ENCODE peak calls at places on chromosomes 11 and 22, in ten cellular contexts. One of them, this sample, is unnamed.

GRCh38 chr11:85826096-85826855 is 15.3 kb upstream of the SYTL2 start:
- DNase-seq in body of pancreas: no peak
- DNase-seq in tibial nerve: peak; percentile 15
- DNase-seq in heart left ventricle: peak; percentile 27
- DNase-seq in sigmoid colon: no peak
- DNase-seq in lower leg skin: no peak
- DNase-seq in HCT116: no peak
- DNase-seq in ovary: peak; percentile 32
- DNase-seq in thyroid gland: peak; percentile 12
- DNase-seq in transverse colon: peak; percentile 41
- DNase-seq in this sample: no peak

GRCh38 chr11:110373061-110373702 is 56.6 kb upstream of the FDX1 start:
- DNase-seq in body of pancreas: no peak
- DNase-seq in tibial nerve: no peak
- DNase-seq in heart left ventricle: no peak
- DNase-seq in sigmoid colon: no peak
- DNase-seq in lower leg skin: no peak
- DNase-seq in HCT116: no peak
- DNase-seq in ovary: no peak
- DNase-seq in thyroid gland: no peak
- DNase-seq in transverse colon: no peak
- DNase-seq in this sample: no peak

GRCh38 chr22:25098445-25099081 is 101.1 kb upstream of the CRYBB3 start:
- DNase-seq in body of pancreas: no peak
- DNase-seq in tibial nerve: no peak
- DNase-seq in heart left ventricle: no peak
- DNase-seq in sigmoid colon: no peak
- DNase-seq in lower leg skin: no peak
- DNase-seq in HCT116: no peak
- DNase-seq in ovary: no peak
- DNase-seq in thyroid gland: no peak
- DNase-seq in transverse colon: no peak
- DNase-seq in this sample: no peak

GRCh38 chr11:10488121-10488580 is 33.1 kb downstream of the AMPD3 start:
- DNase-seq in body of pancreas: no peak
- DNase-seq in tibial nerve: no peak
- DNase-seq in heart left ventricle: no peak
- DNase-seq in sigmoid colon: no peak
- DNase-seq in lower leg skin: peak; percentile 81
- DNase-seq in HCT116: peak; percentile 86
- DNase-seq in ovary: peak; percentile 8
- DNase-seq in thyroid gland: peak; percentile 81
- DNase-seq in transverse colon: peak; percentile 50
- DNase-seq in this sample: peak; percentile 50

GRCh38 chr11:123020968-123021367 is 39.3 kb upstream of the BSX start:
- DNase-seq in body of pancreas: no peak
- DNase-seq in tibial nerve: peak; percentile 16
- DNase-seq in heart left ventricle: peak; percentile 11
- DNase-seq in sigmoid colon: no peak
- DNase-seq in lower leg skin: peak; percentile 73
- DNase-seq in HCT116: peak; percentile 33
- DNase-seq in ovary: no peak
- DNase-seq in thyroid gland: peak; percentile 13
- DNase-seq in transverse colon: peak; percentile 10
- DNase-seq in this sample: peak; percentile 40

GRCh38 chr11:130719516-130719915 is 196.8 kb downstream of the SNX19 start:
- DNase-seq in body of pancreas: no peak
- DNase-seq in tibial nerve: no peak
- DNase-seq in heart left ventricle: no peak
- DNase-seq in sigmoid colon: no peak
- DNase-seq in lower leg skin: no peak
- DNase-seq in HCT116: no peak
- DNase-seq in ovary: no peak
- DNase-seq in thyroid gland: no peak
- DNase-seq in transverse colon: no peak
- DNase-seq in this sample: no peak

GRCh38 chr22:31244044-31244942 is 32.2 kb downstream of the LIMK2 start:
- DNase-seq in body of pancreas: no peak
- DNase-seq in tibial nerve: no peak
- DNase-seq in heart left ventricle: no peak
- DNase-seq in sigmoid colon: no peak
- DNase-seq in lower leg skin: no peak
- DNase-seq in HCT116: peak; percentile 33
- DNase-seq in ovary: no peak
- DNase-seq in thyroid gland: peak; percentile 45
- DNase-seq in transverse colon: no peak
- DNase-seq in this sample: peak; percentile 51

GRCh38 chr11:111459506-111460270 is 52.5 kb downstream of the BTG4 start:
- DNase-seq in body of pancreas: no peak
- DNase-seq in tibial nerve: no peak
- DNase-seq in heart left ventricle: no peak
- DNase-seq in sigmoid colon: no peak
- DNase-seq in lower leg skin: peak; percentile 67
- DNase-seq in HCT116: no peak
- DNase-seq in ovary: no peak
- DNase-seq in thyroid gland: no peak
- DNase-seq in transverse colon: no peak
- DNase-seq in this sample: no peak

GRCh38 chr11:119751281-119752060 is 22.5 kb upstream of the NECTIN1 start:
- DNase-seq in body of pancreas: no peak
- DNase-seq in tibial nerve: no peak
- DNase-seq in heart left ventricle: no peak
- DNase-seq in sigmoid colon: no peak
- DNase-seq in lower leg skin: no peak
- DNase-seq in HCT116: no peak
- DNase-seq in ovary: no peak
- DNase-seq in thyroid gland: no peak
- DNase-seq in transverse colon: no peak
- DNase-seq in this sample: no peak

GRCh38 chr11:63769719-63770443 is 1.3 kb upstream of the ZFTA start:
- DNase-seq in body of pancreas: peak; percentile 20
- DNase-seq in tibial nerve: no peak
- DNase-seq in heart left ventricle: peak; percentile 15
- DNase-seq in sigmoid colon: peak; percentile 67
- DNase-seq in lower leg skin: no peak
- DNase-seq in HCT116: no peak
- DNase-seq in ovary: peak; percentile 35
- DNase-seq in thyroid gland: peak; percentile 25
- DNase-seq in transverse colon: no peak
- DNase-seq in this sample: no peak

GRCh38 chr22:49312601-49313000 is 515.1 kb downstream of the BRD1 start:
- DNase-seq in body of pancreas: no peak
- DNase-seq in tibial nerve: no peak
- DNase-seq in heart left ventricle: no peak
- DNase-seq in sigmoid colon: no peak
- DNase-seq in lower leg skin: no peak
- DNase-seq in HCT116: no peak
- DNase-seq in ovary: no peak
- DNase-seq in thyroid gland: no peak
- DNase-seq in transverse colon: no peak
- DNase-seq in this sample: no peak

GRCh38 chr11:132640952-132641351 is 891.3 kb downstream of the OPCML start:
- DNase-seq in body of pancreas: no peak
- DNase-seq in tibial nerve: no peak
- DNase-seq in heart left ventricle: no peak
- DNase-seq in sigmoid colon: no peak
- DNase-seq in lower leg skin: no peak
- DNase-seq in HCT116: no peak
- DNase-seq in ovary: no peak
- DNase-seq in thyroid gland: no peak
- DNase-seq in transverse colon: no peak
- DNase-seq in this sample: no peak

GRCh38 chr22:24772493-24773220 is 1.9 kb downstream of the PIWIL3 start:
- DNase-seq in body of pancreas: no peak
- DNase-seq in tibial nerve: no peak
- DNase-seq in heart left ventricle: no peak
- DNase-seq in sigmoid colon: no peak
- DNase-seq in lower leg skin: peak; percentile 53
- DNase-seq in HCT116: peak; percentile 61
- DNase-seq in ovary: no peak
- DNase-seq in thyroid gland: no peak
- DNase-seq in transverse colon: no peak
- DNase-seq in this sample: peak; percentile 29

DNA sequence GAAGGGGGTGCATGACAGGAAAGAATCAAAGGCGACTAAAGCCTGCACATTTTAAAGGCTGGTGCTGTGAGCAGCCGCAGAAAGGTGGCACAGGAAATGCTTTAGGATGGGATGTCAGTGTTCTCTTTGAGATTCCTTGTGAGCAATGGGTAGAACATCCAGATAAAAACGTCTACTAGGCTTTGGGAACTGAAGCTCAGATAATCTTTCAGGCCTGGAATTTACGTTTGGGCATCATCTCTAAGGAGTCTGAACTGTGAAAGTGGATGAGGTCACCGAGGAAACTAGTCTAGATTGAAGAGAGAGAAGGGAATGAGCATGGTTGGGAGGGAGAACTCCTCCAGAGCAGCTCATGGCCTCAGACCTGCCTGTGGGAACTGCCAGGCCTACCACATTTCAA is 65.7 kb downstream of the FLI1 start:
- DNase-seq in body of pancreas: no peak
- DNase-seq in tibial nerve: no peak
- DNase-seq in heart left ventricle: no peak
- DNase-seq in sigmoid colon: no peak
- DNase-seq in lower leg skin: no peak
- DNase-seq in HCT116: no peak
- DNase-seq in ovary: no peak
- DNase-seq in thyroid gland: no peak
- DNase-seq in transverse colon: no peak
- DNase-seq in this sample: no peak
- TF ChIP-seq POLR2A in body of pancreas: no peak
- TF ChIP-seq POLR2A in tibial nerve: no peak
- TF ChIP-seq POLR2A in heart left ventricle: no peak
- TF ChIP-seq POLR2A in sigmoid colon: no peak
- TF ChIP-seq POLR2A in lower leg skin: no peak
- TF ChIP-seq POLR2A in HCT116: no peak
- TF ChIP-seq POLR2A in ovary: no peak
- TF ChIP-seq POLR2A in thyroid gland: no peak
- TF ChIP-seq POLR2A in transverse colon: no peak
- TF ChIP-seq POLR2A in this sample: no peak

GRCh38 chr11:65894034-65894591 is 3.6 kb downstream of the CCDC85B start:
- DNase-seq in body of pancreas: no peak
- DNase-seq in tibial nerve: no peak
- DNase-seq in heart left ventricle: peak; percentile 66
- DNase-seq in sigmoid colon: no peak
- DNase-seq in lower leg skin: peak; percentile 87
- DNase-seq in HCT116: no peak
- DNase-seq in ovary: no peak
- DNase-seq in thyroid gland: no peak
- DNase-seq in transverse colon: no peak
- DNase-seq in this sample: no peak
- TF ChIP-seq POLR2A in body of pancreas: no peak
- TF ChIP-seq POLR2A in tibial nerve: no peak
- TF ChIP-seq POLR2A in heart left ventricle: peak; percentile 15
- TF ChIP-seq POLR2A in sigmoid colon: no peak
- TF ChIP-seq POLR2A in lower leg skin: no peak
- TF ChIP-seq POLR2A in HCT116: no peak
- TF ChIP-seq POLR2A in ovary: no peak
- TF ChIP-seq POLR2A in thyroid gland: no peak
- TF ChIP-seq POLR2A in transverse colon: no peak
- TF ChIP-seq POLR2A in this sample: no peak

DNA sequence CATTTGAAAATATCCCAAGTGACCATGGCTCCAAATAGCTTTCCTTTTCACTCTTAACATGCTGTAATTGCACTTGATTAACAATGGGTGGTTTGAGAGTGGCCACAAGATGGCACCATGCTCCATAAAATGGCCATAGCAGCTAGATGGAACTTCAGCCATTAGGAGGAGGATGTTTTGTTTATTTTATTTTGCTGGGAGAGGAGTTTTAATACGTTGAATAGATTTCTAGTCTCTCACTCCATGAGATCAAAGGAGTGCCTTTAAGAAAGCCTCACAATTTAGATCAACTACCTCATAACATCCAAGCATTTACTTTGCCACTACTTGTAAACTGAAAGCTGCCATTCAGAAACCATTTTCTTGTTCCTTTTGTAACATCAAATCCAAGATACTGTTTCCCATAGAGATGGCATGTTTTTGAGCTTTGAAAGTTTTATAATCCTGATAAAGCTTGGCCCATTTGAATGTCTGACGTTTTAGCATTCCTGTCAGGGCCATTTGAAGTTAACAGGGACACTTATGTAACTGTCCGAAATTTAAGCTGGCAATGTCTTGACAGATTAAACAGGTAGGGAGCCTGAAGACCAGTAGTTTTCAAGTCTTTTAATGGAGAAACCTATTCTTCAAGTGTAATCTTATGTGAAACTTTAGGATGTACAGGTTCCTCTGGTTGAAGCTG is 4.7 kb downstream of the FEN1 start:
- DNase-seq in body of pancreas: peak; percentile 83
- DNase-seq in tibial nerve: peak; percentile 90
- DNase-seq in heart left ventricle: peak; percentile 78
- DNase-seq in sigmoid colon: peak; percentile 90
- DNase-seq in lower leg skin: no peak
- DNase-seq in HCT116: peak; percentile 76
- DNase-seq in ovary: peak; percentile 89
- DNase-seq in thyroid gland: peak; percentile 85
- DNase-seq in transverse colon: peak; percentile 83
- DNase-seq in this sample: no peak
- TF ChIP-seq POLR2A in body of pancreas: no peak
- TF ChIP-seq POLR2A in tibial nerve: no peak
- TF ChIP-seq POLR2A in heart left ventricle: no peak
- TF ChIP-seq POLR2A in sigmoid colon: no peak
- TF ChIP-seq POLR2A in lower leg skin: no peak
- TF ChIP-seq POLR2A in HCT116: no peak
- TF ChIP-seq POLR2A in ovary: no peak
- TF ChIP-seq POLR2A in thyroid gland: no peak
- TF ChIP-seq POLR2A in transverse colon: no peak
- TF ChIP-seq POLR2A in this sample: no peak

GRCh38 chr11:57335343-57336110 is at the start of gene SSRP1:
- DNase-seq in body of pancreas: peak; percentile 87
- DNase-seq in tibial nerve: peak; percentile 67
- DNase-seq in heart left ventricle: peak; percentile 89
- DNase-seq in sigmoid colon: peak; percentile 95
- DNase-seq in lower leg skin: peak; percentile 97
- DNase-seq in HCT116: peak; percentile 72
- DNase-seq in ovary: peak; percentile 87
- DNase-seq in thyroid gland: peak; percentile 87
- DNase-seq in transverse colon: peak; percentile 90
- DNase-seq in this sample: peak; percentile 88
- TF ChIP-seq POLR2A in body of pancreas: peak; percentile 10
- TF ChIP-seq POLR2A in tibial nerve: peak; percentile 29
- TF ChIP-seq POLR2A in heart left ventricle: peak; percentile 36
- TF ChIP-seq POLR2A in sigmoid colon: peak; percentile 25
- TF ChIP-seq POLR2A in lower leg skin: no peak
- TF ChIP-seq POLR2A in HCT116: peak; percentile 43
- TF ChIP-seq POLR2A in ovary: peak; percentile 51
- TF ChIP-seq POLR2A in thyroid gland: no peak
- TF ChIP-seq POLR2A in transverse colon: peak; percentile 60
- TF ChIP-seq POLR2A in this sample: peak; percentile 66

GRCh38 chr11:60059052-60059451 is 2.6 kb downstream of the MS4A3 start:
- DNase-seq in body of pancreas: no peak
- DNase-seq in tibial nerve: no peak
- DNase-seq in heart left ventricle: no peak
- DNase-seq in sigmoid colon: no peak
- DNase-seq in lower leg skin: no peak
- DNase-seq in HCT116: no peak
- DNase-seq in ovary: no peak
- DNase-seq in thyroid gland: no peak
- DNase-seq in transverse colon: no peak
- DNase-seq in this sample: no peak
- TF ChIP-seq POLR2A in body of pancreas: no peak
- TF ChIP-seq POLR2A in tibial nerve: no peak
- TF ChIP-seq POLR2A in heart left ventricle: no peak
- TF ChIP-seq POLR2A in sigmoid colon: no peak
- TF ChIP-seq POLR2A in lower leg skin: no peak
- TF ChIP-seq POLR2A in HCT116: no peak
- TF ChIP-seq POLR2A in ovary: no peak
- TF ChIP-seq POLR2A in thyroid gland: no peak
- TF ChIP-seq POLR2A in transverse colon: no peak
- TF ChIP-seq POLR2A in this sample: no peak

This sample was measured in H54.